ENCODE peak calls at places on chromosomes 11 and 22, in nine cellular contexts. A is CD4-positive, alpha-beta T cell; R is H7; Z is cerebellum; S is NCI-H69; J is NCI-H748 treated with DMSO at 0.1 percent for 48 hours; H is NCI-H1092 treated with DMSO at 0.1 percent for 48 hours; G is psoas muscle; Q is NCI-H1417. M is an unnamed sample.

GRCh38 chr11:103923473-103923931 is 112.9 kb upstream of the DDI1 start:
- DNase-seq in A (no peak), R (no peak), Z (no peak), S (peak), J (no peak), H (no peak), G (no peak), Q (peak), M (no peak)

GRCh38 chr11:94747136-94748110 is 20.7 kb upstream of the AMOTL1 start:
- DNase-seq in A (no peak), R (no peak), Z (no peak), S (no peak), J (no peak), H (no peak), G (no peak), Q (no peak), M (no peak)

GRCh38 chr11:57601297-57601696 is 3.8 kb downstream of the SERPING1 start:
- DNase-seq in A (no peak), R (no peak), Z (no peak), S (no peak), J (no peak), H (no peak), G (no peak), Q (no peak), M (no peak)

GRCh38 chr11:70785372-70785771 is 387.0 kb downstream of the CTTN start:
- DNase-seq in A (no peak), R (no peak), Z (no peak), S (no peak), J (no peak), H (no peak), G (no peak), Q (no peak), M (no peak)

GRCh38 chr22:26797910-26798309 is 140.5 kb downstream of the MIAT start:
- DNase-seq in A (no peak), R (peak), Z (no peak), S (peak), J (no peak), H (no peak), G (no peak), Q (no peak), M (no peak)

GRCh38 chr11:96228472-96228871 is 114.5 kb downstream of the MAML2 start:
- DNase-seq in A (no peak), R (no peak), Z (no peak), S (no peak), J (no peak), H (no peak), G (peak), Q (no peak), M (peak)

GRCh38 chr11:69808708-69809107 is 10.5 kb downstream of the FGF3 start:
- DNase-seq in A (no peak), R (peak), Z (no peak), S (peak), J (no peak), H (no peak), G (no peak), Q (no peak), M (no peak)

GRCh38 chr22:50445071-50445879 is 29.6 kb downstream of the SBF1 start:
- DNase-seq in A (no peak), R (no peak), Z (no peak), S (peak), J (no peak), H (no peak), G (no peak), Q (no peak), M (no peak)

GRCh38 chr11:128714881-128715280 is 21.0 kb downstream of the FLI1 start:
- DNase-seq in A (no peak), R (no peak), Z (no peak), S (no peak), J (no peak), H (no peak), G (no peak), Q (no peak), M (no peak)